ENCODE peak calls at places on chromosomes 16 and 17, in ten cellular contexts. X, W, M, A, H, D, F, S, I and E are unnamed samples.

GRCh38 chr17:57284984-57285646 is 28.8 kb downstream of the MSI2 start:
- DNase-seq in F (no peak), A (no peak), H (no peak), W (no peak), D (no peak), M (no peak), X (no peak), S (no peak), I (no peak), E (no peak)

GRCh38 chr16:76265434-76266045 is 11.7 kb upstream of the CNTNAP4 start:
- DNase-seq in F (no peak), H (peak; percentile 35), D (peak; percentile 60), X (peak; percentile 17), W (no peak), A (no peak), S (no peak), I (peak; percentile 54), M (no peak), E (no peak)

GRCh38 chr16:19860146-19861030 is 24.3 kb downstream of the GPRC5B start:
- DNase-seq in H (no peak), M (no peak), A (no peak), D (no peak), I (no peak), W (no peak), S (no peak), X (peak; percentile 21), F (no peak), E (peak; percentile 21)

GRCh38 chr16:15506441-15506840 is 72.1 kb downstream of the BMERB1 start:
- DNase-seq in M (no peak), W (no peak), D (no peak), A (no peak), H (no peak), S (no peak), I (no peak), F (no peak), X (no peak), E (no peak)

GRCh38 chr17:70344356-70345060 is 175.2 kb downstream of the KCNJ2 start:
- DNase-seq in M (no peak), F (no peak), A (no peak), W (no peak), S (no peak), X (peak; percentile 64), I (no peak), H (no peak), D (peak; percentile 21), E (no peak)

GRCh38 chr17:81049973-81050551 is 15.1 kb downstream of the BAIAP2 start:
- DNase-seq in M (peak; percentile 55), A (no peak), S (no peak), I (peak; percentile 53), F (peak; percentile 63), X (peak; percentile 69), H (peak; percentile 73), W (no peak), D (peak; percentile 46), E (no peak)

GRCh38 chr17:32528825-32529224 is 42.0 kb downstream of the CDK5R1 start:
- DNase-seq in X (no peak), M (no peak), S (no peak), W (no peak), F (no peak), A (no peak), D (no peak), H (no peak), I (no peak), E (no peak)

GRCh38 chr16:23871924-23872323 is 36.1 kb downstream of the PRKCB start:
- DNase-seq in I (peak; percentile 60), X (no peak), S (no peak), H (peak; percentile 44), M (no peak), A (no peak), W (no peak), D (no peak), F (no peak), E (no peak)

GRCh38 chr16:28977703-28978641 is 3.4 kb downstream of the SPNS1 start:
- DNase-seq in I (peak; percentile 20), D (no peak), S (no peak), F (no peak), M (no peak), A (peak; percentile 38), W (no peak), H (peak; percentile 15), X (no peak), E (no peak)

GRCh38 chr17:47751471-47751870 is 18.4 kb downstream of the TBX21 start:
- DNase-seq in I (no peak), M (no peak), A (no peak), D (no peak), H (no peak), S (no peak), F (no peak), X (no peak), W (no peak), E (no peak)

GRCh38 chr16:89922477-89922883 is 662 bp upstream of the TUBB3 start:
- DNase-seq in H (peak; percentile 75), M (peak; percentile 69), F (peak; percentile 73), X (peak; percentile 96), D (peak; percentile 95), I (peak; percentile 54), W (no peak), S (no peak), A (peak; percentile 39), E (peak; percentile 90)

GRCh38 chr16:88730632-88731607 is 24.6 kb downstream of the CTU2 start:
- DNase-seq in W (no peak), M (no peak), H (no peak), S (no peak), A (no peak), F (no peak), I (no peak), D (no peak), X (peak; percentile 65), E (no peak)

GRCh38 chr16:88744839-88745521 is 38.7 kb downstream of the CTU2 start:
- DNase-seq in S (no peak), M (peak; percentile 36), I (no peak), A (no peak), F (no peak), H (no peak), X (no peak), W (no peak), D (no peak), E (no peak)

GRCh38 chr17:29115435-29115834 is 64.8 kb downstream of the MYO18A start:
- DNase-seq in D (no peak), W (no peak), A (no peak), X (no peak), M (no peak), S (no peak), I (no peak), H (no peak), F (no peak), E (no peak)

GRCh38 chr17:47279062-47279801 is 25.6 kb downstream of the ITGB3 start:
- DNase-seq in I (no peak), H (peak; percentile 39), W (no peak), S (no peak), F (peak; percentile 76), A (no peak), X (peak; percentile 98), D (peak; percentile 99), M (peak; percentile 66), E (peak; percentile 99)

GRCh38 chr16:50609049-50609832 is 61.0 kb downstream of the NKD1 start:
- DNase-seq in F (no peak), M (no peak), A (no peak), W (no peak), H (peak; percentile 21), S (no peak), D (no peak), I (no peak), X (no peak), E (no peak)

GRCh38 chr16:69939821-69940585 is 11.1 kb upstream of the CLEC18A start:
- DNase-seq in H (no peak), A (no peak), D (no peak), I (no peak), S (no peak), F (peak; percentile 13), W (no peak), M (no peak), X (no peak), E (no peak)

GRCh38 chr16:12341423-12341822 is 364.9 kb downstream of the SNX29 start:
- DNase-seq in I (no peak), X (peak; percentile 90), H (no peak), D (peak; percentile 70), A (no peak), W (no peak), M (no peak), F (no peak), S (no peak), E (peak; percentile 77)

GRCh38 chr17:49664706-49665211 is 13.1 kb downstream of the SPOP start:
- DNase-seq in H (no peak), F (no peak), A (no peak), S (no peak), M (no peak), I (no peak), X (no peak), D (no peak), W (no peak), E (no peak)

GRCh38 chr16:30004424-30004776 is 6.4 kb downstream of the DOC2A start:
- DNase-seq in H (no peak), W (no peak), A (no peak), I (no peak), S (no peak), M (no peak), X (no peak), F (no peak), D (no peak), E (no peak)

GRCh38 chr16:89043636-89044393 is 49.8 kb upstream of the ACSF3 start:
- DNase-seq in S (no peak), W (no peak), A (no peak), X (no peak), I (no peak), M (no peak), D (no peak), F (peak; percentile 10), H (no peak), E (no peak)

GRCh38 chr16:86919531-86920305 is 341.4 kb downstream of the FOXL1 start:
- DNase-seq in S (no peak), A (no peak), H (no peak), X (no peak), I (no peak), F (no peak), W (no peak), D (no peak), M (no peak), E (no peak)

GRCh38 chr17:21098934-21099687 is 27.7 kb upstream of the DHRS7B start:
- DNase-seq in S (no peak), D (peak; percentile 83), A (peak; percentile 44), X (peak; percentile 95), M (peak; percentile 32), I (peak; percentile 16), F (peak; percentile 66), H (peak; percentile 45), W (peak; percentile 47), E (peak; percentile 48)

GRCh38 chr16:85675528-85675927 is 13.2 kb downstream of the GINS2 start:
- DNase-seq in W (no peak), X (peak; percentile 55), M (no peak), I (no peak), S (no peak), D (peak; percentile 54), H (no peak), A (no peak), F (no peak), E (peak; percentile 31)

GRCh38 chr17:27798376-27798775 is 2.0 kb downstream of the NOS2 start:
- DNase-seq in D (no peak), S (no peak), A (no peak), X (no peak), H (no peak), M (no peak), F (no peak), W (no peak), I (no peak), E (no peak)

GRCh38 chr17:55660171-55660886 is 62.3 kb downstream of the TMEM100 start:
- DNase-seq in M (no peak), I (no peak), W (no peak), F (no peak), X (no peak), H (no peak), A (no peak), D (peak; percentile 90), S (no peak), E (peak; percentile 42)

GRCh38 chr16:49599281-49599680 is 225.7 kb downstream of the C16orf78 start:
- DNase-seq in X (no peak), W (no peak), A (no peak), I (no peak), D (no peak), F (no peak), S (no peak), H (no peak), M (no peak), E (no peak)

GRCh38 chr17:68175416-68175815 is 72.4 kb upstream of the AMZ2 start:
- DNase-seq in F (no peak), S (no peak), I (no peak), H (no peak), X (no peak), M (no peak), D (no peak), W (no peak), A (no peak), E (no peak)